ENCODE peak calls at places on chromosomes 2 and 18, in six cellular contexts. B, X, W, K, I and U are unnamed samples.

GRCh38 chr2:52312488-52312887 is 1280.6 kb upstream of the NRXN1 start:
- DNase-seq in B (no peak), X (no peak), W (no peak), K (no peak), I (no peak), U (no peak)

GRCh38 chr2:65159921-65160320 is 30.0 kb upstream of the RAB1A start:
- DNase-seq in B (no peak), X (no peak), W (no peak), K (no peak), I (no peak), U (no peak)

GRCh38 chr2:24329700-24330099 is 30.6 kb downstream of the ITSN2 start:
- DNase-seq in B (peak), X (no peak), W (no peak), K (no peak), I (peak), U (no peak)

GRCh38 chr2:230202430-230203109 is 17.2 kb downstream of the SP110 start:
- DNase-seq in B (peak), X (no peak), W (no peak), K (no peak), I (peak), U (no peak)

GRCh38 chr2:239498981-239499633 is 98.3 kb upstream of the HDAC4 start:
- DNase-seq in B (no peak), X (no peak), W (peak), K (no peak), I (no peak), U (no peak)

GRCh38 chr2:44778221-44778654 is 163.3 kb upstream of the SIX3 start:
- DNase-seq in B (no peak), X (peak), W (no peak), K (peak), I (no peak), U (no peak)

GRCh38 chr2:113276906-113277425 is 1.8 kb downstream of the PAX8 start:
- DNase-seq in B (no peak), X (no peak), W (no peak), K (no peak), I (no peak), U (no peak)

GRCh38 chr2:69601179-69601612 is 42.3 kb downstream of the AAK1 start:
- DNase-seq in B (no peak), X (no peak), W (peak), K (no peak), I (no peak), U (no peak)

GRCh38 chr2:215435261-215435808 is 533 bp downstream of the FN1 start:
- DNase-seq in B (peak), X (peak), W (no peak), K (peak), I (no peak), U (peak)

GRCh38 chr2:191206613-191207471 is 38.4 kb upstream of the MYO1B start:
- DNase-seq in B (no peak), X (no peak), W (no peak), K (no peak), I (no peak), U (no peak)

GRCh38 chr2:214987261-214987660 is 151.2 kb downstream of the ABCA12 start:
- DNase-seq in B (no peak), X (no peak), W (peak), K (no peak), I (no peak), U (no peak)

GRCh38 chr2:100504542-100504941 is 34.3 kb downstream of the NMS start:
- DNase-seq in B (no peak), X (no peak), W (no peak), K (no peak), I (no peak), U (no peak)

GRCh38 chr2:178478442-178479274 is at the start of gene FKBP7:
- DNase-seq in B (peak), X (peak), W (peak), K (peak), I (peak), U (peak)

GRCh38 chr2:3242747-3243369 is 134.8 kb downstream of the EIPR1 start:
- DNase-seq in B (no peak), X (no peak), W (peak), K (no peak), I (peak), U (no peak)

GRCh38 chr2:165239230-165239629 is at the start of gene SCN2A:
- DNase-seq in B (peak), X (peak), W (peak), K (peak), I (peak), U (peak)

GRCh38 chr2:239833728-239834109 is 191.4 kb downstream of the NDUFA10 start:
- DNase-seq in B (no peak), X (no peak), W (no peak), K (no peak), I (no peak), U (no peak)

GRCh38 chr2:62505109-62505508 is 886 bp downstream of the TMEM17 start:
- DNase-seq in B (no peak), X (no peak), W (peak), K (no peak), I (no peak), U (no peak)

GRCh38 chr2:69464575-69464974 is 27.3 kb upstream of the NFU1 start:
- DNase-seq in B (no peak), X (peak), W (peak), K (no peak), I (no peak), U (no peak)

GRCh38 chr2:62801814-62802524 is 96.5 kb downstream of the EHBP1 start:
- DNase-seq in B (no peak), X (no peak), W (no peak), K (no peak), I (peak), U (no peak)

GRCh38 chr18:29003194-29003593 is 826.3 kb upstream of the CDH2 start:
- DNase-seq in B (no peak), X (no peak), W (no peak), K (no peak), I (no peak), U (no peak)

GRCh38 chr2:134451347-134451630 is 197.4 kb downstream of the MGAT5 start:
- DNase-seq in B (no peak), X (no peak), W (no peak), K (no peak), I (no peak), U (no peak)

GRCh38 chr18:54119524-54120019 is 104.9 kb downstream of the MBD2 start:
- DNase-seq in B (peak), X (peak), W (peak), K (peak), I (peak), U (peak)

GRCh38 chr18:50009772-50010171 is 185.2 kb downstream of the MYO5B start:
- DNase-seq in B (peak), X (peak), W (peak), K (peak), I (peak), U (peak)

GRCh38 chr2:156800781-156801366 is 364.7 kb downstream of the GPD2 start:
- DNase-seq in B (no peak), X (no peak), W (no peak), K (no peak), I (no peak), U (no peak)

GRCh38 chr2:85462337-85462736 is 43.8 kb downstream of the SH2D6 start:
- DNase-seq in B (no peak), X (no peak), W (no peak), K (no peak), I (no peak), U (no peak)

GRCh38 chr2:85501244-85501643 is 37.7 kb upstream of the MAT2A start:
- DNase-seq in B (no peak), X (no peak), W (no peak), K (no peak), I (peak), U (no peak)

GRCh38 chr2:195594248-195594647 is 62.8 kb upstream of the SLC39A10 start:
- DNase-seq in B (no peak), X (no peak), W (no peak), K (no peak), I (peak), U (no peak)

GRCh38 chr2:125516496-125517109 is 1139.4 kb upstream of the GYPC start:
- DNase-seq in B (peak), X (peak), W (no peak), K (peak), I (peak), U (no peak)
- TF ChIP-seq CTCF in B (peak), X (peak), W (peak), K (peak), I (peak), U (peak)

DNA sequence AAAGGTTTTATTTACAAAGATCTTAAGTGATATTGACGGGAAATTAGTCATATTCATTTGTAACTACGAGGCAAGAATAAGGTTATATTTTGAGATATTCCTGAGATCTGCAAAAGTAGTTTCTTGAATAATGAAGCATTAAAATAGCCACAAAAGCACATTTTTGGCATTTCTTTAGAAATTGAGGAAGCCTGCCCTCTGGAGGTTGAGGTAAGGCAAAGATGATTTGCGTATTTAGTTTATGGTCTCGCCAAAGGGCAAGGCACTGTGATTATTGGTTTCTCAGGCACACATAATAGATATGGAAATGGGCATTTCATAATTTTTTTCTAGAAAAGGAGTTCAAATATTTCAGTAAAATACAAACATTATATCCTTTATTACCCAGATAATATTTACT is 143.7 kb upstream of the RPRM start:
- DNase-seq in B (no peak), X (no peak), W (no peak), K (peak), I (no peak), U (no peak)
- TF ChIP-seq CTCF in B (no peak), X (no peak), W (no peak), K (peak), I (no peak), U (peak)

GRCh38 chr2:122000556-122001340 is 245.3 kb downstream of the TSN start:
- DNase-seq in B (no peak), X (no peak), W (no peak), K (no peak), I (no peak), U (no peak)
- TF ChIP-seq CTCF in B (no peak), X (no peak), W (no peak), K (no peak), I (no peak), U (no peak)

GRCh38 chr2:207337234-207338219 is 171.8 kb upstream of the KLF7 start:
- DNase-seq in B (no peak), X (no peak), W (no peak), K (no peak), I (peak), U (no peak)

GRCh38 chr2:207338610-207339009 is 172.9 kb upstream of the KLF7 start:
- DNase-seq in B (no peak), X (no peak), W (no peak), K (no peak), I (no peak), U (no peak)

GRCh38 chr2:207338220-207338607 is 172.5 kb upstream of the KLF7 start:
- DNase-seq in B (no peak), X (no peak), W (no peak), K (no peak), I (no peak), U (no peak)

GRCh38 chr2:207341114-207341750 is 175.5 kb upstream of the KLF7 start:
- DNase-seq in B (no peak), X (no peak), W (no peak), K (no peak), I (no peak), U (no peak)

DNA sequence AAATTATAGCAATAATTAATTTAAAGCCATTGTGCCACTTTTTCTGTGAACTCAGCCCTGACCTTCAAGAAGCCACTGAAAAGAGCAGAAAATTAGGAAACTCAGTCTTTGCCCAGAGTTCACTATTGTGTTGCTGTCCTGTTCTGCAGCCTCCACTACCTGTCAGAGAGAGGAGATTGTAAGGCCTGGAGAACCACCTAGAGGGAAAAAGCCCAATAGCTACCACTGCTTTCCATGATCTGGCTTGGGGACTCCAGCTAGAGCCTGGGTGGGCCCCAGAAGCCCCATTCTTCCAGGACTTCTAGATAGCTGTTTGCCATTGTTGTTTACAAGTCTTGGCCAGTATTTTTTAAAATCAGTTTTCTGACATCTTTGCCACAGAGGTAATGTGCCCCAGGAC is 176.1 kb upstream of the KLF7 start:
- DNase-seq in B (no peak), X (no peak), W (no peak), K (peak), I (no peak), U (no peak)
- TF ChIP-seq CTCF in B (peak), X (peak), W (no peak), K (no peak), I (no peak), U (no peak)

DNA sequence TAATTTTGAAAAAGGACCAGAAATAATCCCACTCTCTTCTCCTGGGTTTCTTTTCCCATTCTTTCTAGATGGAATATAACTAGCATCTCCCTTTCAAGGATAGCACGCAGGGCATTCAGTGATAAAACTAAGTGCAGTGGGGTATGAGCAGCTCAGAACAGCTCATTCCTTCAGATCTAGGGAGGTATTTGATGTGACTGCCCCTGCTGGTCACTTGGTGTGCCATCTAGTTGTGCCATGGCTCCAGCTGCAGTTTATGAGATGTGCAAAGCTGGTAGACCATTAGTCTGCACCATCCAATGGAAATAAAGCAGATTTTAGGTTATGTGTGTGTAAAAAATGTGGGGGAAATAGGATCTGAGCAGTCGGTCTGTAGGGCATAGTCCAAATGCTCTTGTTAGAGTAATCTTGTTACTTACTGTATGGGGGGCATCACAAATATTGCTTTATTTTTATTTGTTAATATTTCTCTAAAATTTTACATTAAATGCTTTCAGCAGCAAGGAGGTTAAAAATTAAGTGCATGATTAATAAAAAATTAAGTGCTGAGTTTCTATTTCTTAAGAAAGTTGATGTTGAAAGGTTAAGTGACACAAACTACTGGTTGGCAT is 38.9 kb downstream of the CTAGE1 start:
- DNase-seq in B (no peak), X (peak), W (peak), K (peak), I (peak), U (peak)
- TF ChIP-seq CTCF in B (no peak), X (peak), W (peak), K (peak), I (peak), U (peak)

GRCh38 chr2:175676813-175677212 is 325.3 kb downstream of the LNPK start:
- DNase-seq in B (no peak), X (no peak), W (no peak), K (no peak), I (no peak), U (no peak)
- TF ChIP-seq CTCF in B (no peak), X (no peak), W (peak), K (peak), I (no peak), U (no peak)

GRCh38 chr18:56316727-56317126 is 321.7 kb downstream of the TXNL1 start:
- DNase-seq in B (no peak), X (no peak), W (no peak), K (no peak), I (peak), U (no peak)

GRCh38 chr18:56315363-56315762 is 323.0 kb downstream of the TXNL1 start:
- DNase-seq in B (no peak), X (no peak), W (peak), K (no peak), I (no peak), U (no peak)

GRCh38 chr18:56312554-56312953 is 325.8 kb downstream of the TXNL1 start:
- DNase-seq in B (no peak), X (no peak), W (no peak), K (no peak), I (peak), U (no peak)

GRCh38 chr18:56309104-56309503 is 329.3 kb downstream of the TXNL1 start:
- DNase-seq in B (no peak), X (no peak), W (no peak), K (no peak), I (no peak), U (no peak)

GRCh38 chr18:56314396-56314795 is 324.0 kb downstream of the TXNL1 start:
- DNase-seq in B (no peak), X (peak), W (peak), K (no peak), I (no peak), U (no peak)
- TF ChIP-seq CTCF in B (no peak), X (no peak), W (peak), K (no peak), I (no peak), U (no peak)